ENCODE peak calls at places on chromosomes 5 and 9, in seven cellular contexts. One of them, this sample, is unnamed.

GRCh38 chr9:91951944-91952520 is 2.0 kb upstream of the ROR2 start:
- DNase-seq in kidney: no peak
- DNase-seq in OCI-LY7: no peak
- DNase-seq in type B pancreatic cell: no peak
- DNase-seq in GM13977: no peak
- DNase-seq in BJ: no peak
- DNase-seq in transverse colon: no peak
- DNase-seq in this sample: no peak

GRCh38 chr5:60719329-60719728 is 19.4 kb upstream of the DEPDC1B start:
- DNase-seq in kidney: no peak
- DNase-seq in GM13977: no peak
- DNase-seq in OCI-LY7: no peak
- DNase-seq in transverse colon: no peak
- DNase-seq in BJ: no peak
- DNase-seq in type B pancreatic cell: no peak
- DNase-seq in this sample: no peak

GRCh38 chr5:94153736-94154450 is 412.5 kb upstream of the POU5F2 start:
- DNase-seq in kidney: no peak
- DNase-seq in transverse colon: no peak
- DNase-seq in BJ: no peak
- DNase-seq in type B pancreatic cell: no peak
- DNase-seq in OCI-LY7: no peak
- DNase-seq in GM13977: no peak
- DNase-seq in this sample: no peak

GRCh38 chr5:176548967-176549444 is at the start of gene CDHR2:
- DNase-seq in GM13977: no peak
- DNase-seq in kidney: peak
- DNase-seq in BJ: no peak
- DNase-seq in transverse colon: peak
- DNase-seq in OCI-LY7: no peak
- DNase-seq in type B pancreatic cell: no peak
- DNase-seq in this sample: no peak

GRCh38 chr9:97721396-97721795 is 24.3 kb upstream of the XPA start:
- DNase-seq in type B pancreatic cell: no peak
- DNase-seq in transverse colon: no peak
- DNase-seq in OCI-LY7: no peak
- DNase-seq in kidney: no peak
- DNase-seq in BJ: no peak
- DNase-seq in GM13977: no peak
- DNase-seq in this sample: no peak

GRCh38 chr9:137368431-137369110 is 54.4 kb downstream of the EXD3 start:
- DNase-seq in kidney: peak
- DNase-seq in OCI-LY7: no peak
- DNase-seq in GM13977: no peak
- DNase-seq in transverse colon: no peak
- DNase-seq in type B pancreatic cell: no peak
- DNase-seq in BJ: no peak
- DNase-seq in this sample: no peak

GRCh38 chr9:109968332-109968657 is 188.3 kb downstream of the PALM2AKAP2 start:
- DNase-seq in kidney: no peak
- DNase-seq in OCI-LY7: no peak
- DNase-seq in transverse colon: no peak
- DNase-seq in GM13977: no peak
- DNase-seq in BJ: no peak
- DNase-seq in type B pancreatic cell: no peak
- DNase-seq in this sample: peak

GRCh38 chr9:90044710-90045151 is 439.9 kb downstream of the GADD45G start:
- DNase-seq in kidney: no peak
- DNase-seq in transverse colon: no peak
- DNase-seq in type B pancreatic cell: no peak
- DNase-seq in OCI-LY7: no peak
- DNase-seq in GM13977: no peak
- DNase-seq in BJ: peak
- DNase-seq in this sample: no peak

GRCh38 chr5:122076669-122077450 is 1.2 kb downstream of the LOX start:
- DNase-seq in transverse colon: peak
- DNase-seq in OCI-LY7: no peak
- DNase-seq in BJ: no peak
- DNase-seq in kidney: peak
- DNase-seq in type B pancreatic cell: peak
- DNase-seq in GM13977: peak
- DNase-seq in this sample: peak

GRCh38 chr9:130995399-130995941 is 13.5 kb upstream of the LAMC3 start:
- DNase-seq in kidney: no peak
- DNase-seq in transverse colon: peak
- DNase-seq in OCI-LY7: peak
- DNase-seq in BJ: no peak
- DNase-seq in GM13977: no peak
- DNase-seq in type B pancreatic cell: no peak
- DNase-seq in this sample: peak

GRCh38 chr5:170752257-170753215 is 31.0 kb upstream of the GABRP start:
- DNase-seq in GM13977: no peak
- DNase-seq in BJ: no peak
- DNase-seq in type B pancreatic cell: no peak
- DNase-seq in transverse colon: peak
- DNase-seq in OCI-LY7: no peak
- DNase-seq in kidney: peak
- DNase-seq in this sample: no peak

GRCh38 chr9:116549061-116549664 is 137.9 kb upstream of the TRIM32 start:
- DNase-seq in kidney: peak
- DNase-seq in transverse colon: peak
- DNase-seq in type B pancreatic cell: no peak
- DNase-seq in BJ: peak
- DNase-seq in GM13977: no peak
- DNase-seq in OCI-LY7: no peak
- DNase-seq in this sample: no peak

GRCh38 chr5:65480306-65480865 is 1.3 kb downstream of the ADAMTS6 start:
- DNase-seq in OCI-LY7: peak
- DNase-seq in kidney: peak
- DNase-seq in BJ: peak
- DNase-seq in type B pancreatic cell: no peak
- DNase-seq in transverse colon: peak
- DNase-seq in GM13977: no peak
- DNase-seq in this sample: peak

GRCh38 chr5:67537439-67538342 is 341.1 kb upstream of the CD180 start:
- DNase-seq in OCI-LY7: no peak
- DNase-seq in transverse colon: no peak
- DNase-seq in type B pancreatic cell: no peak
- DNase-seq in GM13977: no peak
- DNase-seq in BJ: no peak
- DNase-seq in kidney: no peak
- DNase-seq in this sample: no peak

GRCh38 chr9:95506692-95507455 is 9.9 kb downstream of the PTCH1 start:
- DNase-seq in OCI-LY7: peak
- DNase-seq in type B pancreatic cell: peak
- DNase-seq in GM13977: peak
- DNase-seq in BJ: no peak
- DNase-seq in kidney: peak
- DNase-seq in transverse colon: peak
- DNase-seq in this sample: peak

GRCh38 chr9:100083448-100084144 is 15.2 kb downstream of the ERP44 start:
- DNase-seq in kidney: no peak
- DNase-seq in OCI-LY7: no peak
- DNase-seq in GM13977: peak
- DNase-seq in BJ: no peak
- DNase-seq in type B pancreatic cell: no peak
- DNase-seq in transverse colon: no peak
- DNase-seq in this sample: peak
- TF ChIP-seq CTCF in kidney: no peak
- TF ChIP-seq CTCF in OCI-LY7: no peak
- TF ChIP-seq CTCF in GM13977: no peak
- TF ChIP-seq CTCF in BJ: no peak
- TF ChIP-seq CTCF in type B pancreatic cell: no peak
- TF ChIP-seq CTCF in transverse colon: no peak
- TF ChIP-seq CTCF in this sample: no peak

GRCh38 chr9:121643473-121643872 is 8.0 kb upstream of the DAB2IP start:
- DNase-seq in type B pancreatic cell: no peak
- DNase-seq in OCI-LY7: no peak
- DNase-seq in transverse colon: no peak
- DNase-seq in BJ: no peak
- DNase-seq in GM13977: no peak
- DNase-seq in kidney: no peak
- DNase-seq in this sample: no peak
- TF ChIP-seq CTCF in type B pancreatic cell: no peak
- TF ChIP-seq CTCF in OCI-LY7: no peak
- TF ChIP-seq CTCF in transverse colon: no peak
- TF ChIP-seq CTCF in BJ: no peak
- TF ChIP-seq CTCF in GM13977: no peak
- TF ChIP-seq CTCF in kidney: no peak
- TF ChIP-seq CTCF in this sample: no peak

GRCh38 chr5:80686757-80687156 is 32.0 kb upstream of the DHFR start:
- DNase-seq in transverse colon: no peak
- DNase-seq in GM13977: no peak
- DNase-seq in type B pancreatic cell: no peak
- DNase-seq in kidney: no peak
- DNase-seq in OCI-LY7: peak
- DNase-seq in BJ: no peak
- DNase-seq in this sample: no peak
- TF ChIP-seq CTCF in transverse colon: no peak
- TF ChIP-seq CTCF in GM13977: peak
- TF ChIP-seq CTCF in type B pancreatic cell: peak
- TF ChIP-seq CTCF in kidney: no peak
- TF ChIP-seq CTCF in OCI-LY7: peak
- TF ChIP-seq CTCF in BJ: peak
- TF ChIP-seq CTCF in this sample: no peak

DNA sequence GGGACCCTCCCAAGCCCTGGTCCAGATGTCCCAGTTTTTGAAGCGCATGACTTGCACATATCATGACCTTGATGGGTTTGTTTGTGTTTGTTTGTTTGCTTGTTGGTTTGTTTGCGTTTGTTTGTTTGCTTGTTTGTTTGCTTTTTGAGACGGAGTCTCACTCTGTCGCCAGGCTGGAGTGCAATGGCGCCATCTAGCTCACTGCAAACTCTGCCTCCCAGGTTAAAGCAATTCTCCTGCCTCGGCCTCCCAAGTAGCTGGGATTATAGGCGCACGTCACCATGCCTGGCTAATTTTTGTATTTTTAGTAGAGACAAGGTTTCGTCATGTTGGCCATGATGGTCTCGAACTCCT is 13.0 kb upstream of the UBAC1 start:
- DNase-seq in type B pancreatic cell: no peak
- DNase-seq in GM13977: no peak
- DNase-seq in BJ: no peak
- DNase-seq in kidney: no peak
- DNase-seq in OCI-LY7: no peak
- DNase-seq in transverse colon: no peak
- DNase-seq in this sample: no peak
- TF ChIP-seq CTCF in type B pancreatic cell: no peak
- TF ChIP-seq CTCF in GM13977: no peak
- TF ChIP-seq CTCF in BJ: no peak
- TF ChIP-seq CTCF in kidney: no peak
- TF ChIP-seq CTCF in OCI-LY7: peak
- TF ChIP-seq CTCF in transverse colon: no peak
- TF ChIP-seq CTCF in this sample: no peak

DNA sequence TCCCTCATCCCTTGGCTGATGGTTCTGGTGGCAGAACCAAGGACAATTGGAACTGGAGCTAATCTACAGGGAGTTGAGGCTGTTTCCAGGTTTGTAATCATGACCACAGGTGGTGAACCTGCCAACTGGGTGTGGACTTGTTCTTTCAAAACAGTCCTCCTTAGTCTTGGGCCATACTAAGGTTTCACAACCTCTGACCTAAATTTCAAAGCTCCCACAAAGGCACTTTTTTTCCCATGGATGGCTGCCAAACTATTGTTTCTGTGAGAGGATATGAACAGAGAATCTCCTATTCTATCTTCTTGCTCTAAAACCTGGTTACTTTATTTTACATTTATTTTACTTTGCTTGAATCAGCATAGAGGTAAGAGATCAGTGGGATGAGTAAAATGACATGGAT is 106.5 kb upstream of the IZUMO3 start:
- DNase-seq in GM13977: no peak
- DNase-seq in kidney: no peak
- DNase-seq in BJ: no peak
- DNase-seq in transverse colon: no peak
- DNase-seq in OCI-LY7: no peak
- DNase-seq in type B pancreatic cell: no peak
- DNase-seq in this sample: no peak
- TF ChIP-seq CTCF in GM13977: no peak
- TF ChIP-seq CTCF in kidney: no peak
- TF ChIP-seq CTCF in BJ: no peak
- TF ChIP-seq CTCF in transverse colon: no peak
- TF ChIP-seq CTCF in OCI-LY7: no peak
- TF ChIP-seq CTCF in type B pancreatic cell: no peak
- TF ChIP-seq CTCF in this sample: no peak

DNA sequence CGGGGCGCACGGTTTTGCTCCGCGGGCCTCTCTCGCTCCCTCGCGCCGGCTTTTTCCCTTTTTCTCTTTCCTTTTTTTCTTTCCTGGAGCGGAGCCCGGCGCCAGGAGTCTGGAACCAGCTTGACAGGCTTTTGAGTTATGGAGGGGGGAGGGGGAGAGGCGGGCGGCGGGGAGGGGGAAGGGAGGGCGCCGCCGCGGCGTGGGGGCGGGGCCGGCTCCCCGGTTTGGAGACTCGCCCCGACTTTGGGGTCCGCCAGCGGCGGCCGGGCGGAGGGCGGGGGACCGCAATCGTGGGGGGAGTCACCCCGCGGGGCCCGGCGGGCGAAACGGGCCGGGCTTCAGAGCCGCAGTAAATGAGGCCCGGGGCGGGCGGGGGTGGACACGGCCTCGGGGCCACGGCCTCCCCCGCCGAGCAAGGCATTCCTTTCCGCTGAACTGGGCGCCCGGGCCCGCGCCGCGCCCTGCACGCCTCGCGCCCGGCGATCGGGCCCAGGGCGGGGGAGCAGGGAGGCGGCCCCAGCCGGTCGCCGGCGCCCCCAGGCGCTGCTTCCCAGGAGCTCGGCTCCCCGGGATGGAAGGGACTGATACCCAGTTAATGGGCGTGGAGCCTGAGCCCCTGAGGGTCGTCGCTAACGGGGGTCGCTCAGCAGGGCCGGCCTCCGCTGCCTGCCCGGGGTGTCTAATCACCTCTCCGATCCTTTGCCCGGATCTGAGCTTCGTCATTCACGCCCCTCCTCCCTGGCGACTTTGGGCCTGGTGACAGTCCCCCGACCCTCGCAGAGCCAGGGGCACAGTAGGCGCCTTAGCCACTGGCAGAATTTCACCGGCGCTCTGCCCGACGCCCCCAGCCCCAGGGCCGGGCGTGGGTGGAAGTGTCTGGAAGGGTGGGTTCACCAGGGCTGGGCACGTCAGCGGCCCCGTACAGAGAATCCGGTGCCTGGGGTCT is 138.1 kb downstream of the C9orf50 start:
- DNase-seq in BJ: peak
- DNase-seq in transverse colon: peak
- DNase-seq in type B pancreatic cell: peak
- DNase-seq in kidney: peak
- DNase-seq in OCI-LY7: no peak
- DNase-seq in GM13977: peak
- DNase-seq in this sample: no peak
- TF ChIP-seq CTCF in BJ: peak
- TF ChIP-seq CTCF in transverse colon: no peak
- TF ChIP-seq CTCF in type B pancreatic cell: no peak
- TF ChIP-seq CTCF in kidney: peak
- TF ChIP-seq CTCF in OCI-LY7: no peak
- TF ChIP-seq CTCF in GM13977: peak
- TF ChIP-seq CTCF in this sample: no peak

GRCh38 chr5:181203842-181204560 is 995 bp downstream of the TRIM7 start:
- DNase-seq in type B pancreatic cell: no peak
- DNase-seq in OCI-LY7: no peak
- DNase-seq in GM13977: no peak
- DNase-seq in kidney: no peak
- DNase-seq in transverse colon: no peak
- DNase-seq in BJ: no peak
- DNase-seq in this sample: no peak
- TF ChIP-seq CTCF in type B pancreatic cell: no peak
- TF ChIP-seq CTCF in OCI-LY7: no peak
- TF ChIP-seq CTCF in GM13977: no peak
- TF ChIP-seq CTCF in kidney: no peak
- TF ChIP-seq CTCF in transverse colon: no peak
- TF ChIP-seq CTCF in BJ: no peak
- TF ChIP-seq CTCF in this sample: no peak

This sample was measured in GM12865.